ENCODE peak calls at places on chromosome 15, in five cellular contexts. One of them, this sample, is unnamed.

GRCh38 chr15:39583586-39584265 is 2.8 kb downstream of the THBS1 start:
- DNase-seq in neuronal stem cell: no peak
- DNase-seq in H9: peak
- DNase-seq in H1: no peak
- DNase-seq in mesenchymal stem cell: peak
- DNase-seq in this sample: no peak

GRCh38 chr15:100372695-100373036 is 30.9 kb upstream of the ADAMTS17 start:
- DNase-seq in H9: no peak
- DNase-seq in mesenchymal stem cell: no peak
- DNase-seq in neuronal stem cell: no peak
- DNase-seq in H1: no peak
- DNase-seq in this sample: no peak

GRCh38 chr15:64746356-64746755 is 29.0 kb downstream of the RBPMS2 start:
- DNase-seq in H1: no peak
- DNase-seq in mesenchymal stem cell: no peak
- DNase-seq in H9: no peak
- DNase-seq in neuronal stem cell: no peak
- DNase-seq in this sample: no peak

GRCh38 chr15:88035381-88035780 is 221.2 kb downstream of the NTRK3 start:
- DNase-seq in neuronal stem cell: no peak
- DNase-seq in H1: no peak
- DNase-seq in mesenchymal stem cell: no peak
- DNase-seq in H9: no peak
- DNase-seq in this sample: no peak

GRCh38 chr15:91950631-91951384 is 97.3 kb downstream of the SLCO3A1 start:
- DNase-seq in mesenchymal stem cell: peak
- DNase-seq in H1: no peak
- DNase-seq in H9: no peak
- DNase-seq in neuronal stem cell: no peak
- DNase-seq in this sample: no peak

GRCh38 chr15:37098468-37099320 is 1.7 kb downstream of the MEIS2 start:
- DNase-seq in H9: peak
- DNase-seq in neuronal stem cell: peak
- DNase-seq in mesenchymal stem cell: peak
- DNase-seq in H1: no peak
- DNase-seq in this sample: peak

GRCh38 chr15:99956820-99957641 is 223.8 kb upstream of the LYSMD4 start:
- DNase-seq in H9: no peak
- DNase-seq in neuronal stem cell: no peak
- DNase-seq in mesenchymal stem cell: no peak
- DNase-seq in H1: peak
- DNase-seq in this sample: no peak

GRCh38 chr15:84400820-84401219 is 165.2 kb downstream of the GOLGA6L4 start:
- DNase-seq in mesenchymal stem cell: no peak
- DNase-seq in neuronal stem cell: no peak
- DNase-seq in H9: peak
- DNase-seq in H1: peak
- DNase-seq in this sample: no peak

GRCh38 chr15:95864467-95864886 is 466.0 kb upstream of the NR2F2 start:
- DNase-seq in neuronal stem cell: no peak
- DNase-seq in H1: no peak
- DNase-seq in H9: no peak
- DNase-seq in mesenchymal stem cell: peak
- DNase-seq in this sample: peak

GRCh38 chr15:88243895-88244787 is 12.4 kb downstream of the NTRK3 start:
- DNase-seq in mesenchymal stem cell: peak
- DNase-seq in H1: peak
- DNase-seq in H9: peak
- DNase-seq in neuronal stem cell: peak
- DNase-seq in this sample: no peak

GRCh38 chr15:84937144-84937543 is 44.5 kb upstream of the PDE8A start:
- DNase-seq in neuronal stem cell: no peak
- DNase-seq in H9: no peak
- DNase-seq in H1: no peak
- DNase-seq in mesenchymal stem cell: no peak
- DNase-seq in this sample: peak

GRCh38 chr15:82139823-82140268 is 94.0 kb upstream of the MEX3B start:
- DNase-seq in mesenchymal stem cell: peak
- DNase-seq in H1: no peak
- DNase-seq in neuronal stem cell: peak
- DNase-seq in H9: no peak
- DNase-seq in this sample: peak

GRCh38 chr15:81783586-81783985 is 262.2 kb downstream of the MEX3B start:
- DNase-seq in mesenchymal stem cell: no peak
- DNase-seq in neuronal stem cell: no peak
- DNase-seq in H9: no peak
- DNase-seq in H1: no peak
- DNase-seq in this sample: peak

GRCh38 chr15:69277316-69277715 is 21.4 kb upstream of the PAQR5 start:
- DNase-seq in mesenchymal stem cell: no peak
- DNase-seq in neuronal stem cell: no peak
- DNase-seq in H1: peak
- DNase-seq in H9: no peak
- DNase-seq in this sample: no peak

GRCh38 chr15:70854669-70854976 is 666 bp upstream of the LARP6 start:
- DNase-seq in mesenchymal stem cell: peak
- DNase-seq in H1: no peak
- DNase-seq in H9: no peak
- DNase-seq in neuronal stem cell: peak
- DNase-seq in this sample: no peak

GRCh38 chr15:70853855-70854668 is at the start of gene LARP6:
- DNase-seq in mesenchymal stem cell: peak
- DNase-seq in H9: peak
- DNase-seq in H1: peak
- DNase-seq in neuronal stem cell: peak
- DNase-seq in this sample: no peak

GRCh38 chr15:70852501-70853269 is 1.3 kb downstream of the LARP6 start:
- DNase-seq in neuronal stem cell: no peak
- DNase-seq in H9: no peak
- DNase-seq in H1: no peak
- DNase-seq in mesenchymal stem cell: peak
- DNase-seq in this sample: no peak

GRCh38 chr15:70853270-70853854 is 595 bp downstream of the LARP6 start:
- DNase-seq in H1: peak
- DNase-seq in neuronal stem cell: peak
- DNase-seq in H9: peak
- DNase-seq in mesenchymal stem cell: peak
- DNase-seq in this sample: peak

GRCh38 chr15:70851889-70852288 is 2.1 kb downstream of the LARP6 start:
- DNase-seq in neuronal stem cell: no peak
- DNase-seq in H9: no peak
- DNase-seq in H1: no peak
- DNase-seq in mesenchymal stem cell: no peak
- DNase-seq in this sample: no peak
- H2BK5ac ChIP-seq in neuronal stem cell: no peak
- H2BK5ac ChIP-seq in H9: no peak
- H2BK5ac ChIP-seq in H1: no peak
- H2BK5ac ChIP-seq in mesenchymal stem cell: no peak
- H2BK5ac ChIP-seq in this sample: no peak

GRCh38 chr15:62771234-62771633 is 271.3 kb upstream of the TPM1 start:
- DNase-seq in H1: no peak
- DNase-seq in neuronal stem cell: no peak
- DNase-seq in mesenchymal stem cell: no peak
- DNase-seq in H9: no peak
- DNase-seq in this sample: no peak
- H2BK120ac ChIP-seq in H1: no peak
- H2BK120ac ChIP-seq in neuronal stem cell: no peak
- H2BK120ac ChIP-seq in mesenchymal stem cell: no peak
- H2BK120ac ChIP-seq in H9: no peak
- H2BK120ac ChIP-seq in this sample: peak

GRCh38 chr15:52857937-52858336 is 67.8 kb upstream of the ONECUT1 start:
- DNase-seq in mesenchymal stem cell: no peak
- DNase-seq in H1: no peak
- DNase-seq in H9: no peak
- DNase-seq in neuronal stem cell: peak
- DNase-seq in this sample: peak
- H2BK12ac ChIP-seq in mesenchymal stem cell: no peak
- H2BK12ac ChIP-seq in H1: peak
- H2BK12ac ChIP-seq in H9: no peak
- H2BK12ac ChIP-seq in neuronal stem cell: no peak
- H2BK12ac ChIP-seq in this sample: no peak

GRCh38 chr15:41283653-41284424 is 48.6 kb downstream of the OIP5 start:
- DNase-seq in mesenchymal stem cell: peak
- DNase-seq in H9: peak
- DNase-seq in H1: peak
- DNase-seq in neuronal stem cell: peak
- DNase-seq in this sample: peak
- H2BK5ac ChIP-seq in mesenchymal stem cell: peak
- H2BK5ac ChIP-seq in H9: peak
- H2BK5ac ChIP-seq in H1: peak
- H2BK5ac ChIP-seq in neuronal stem cell: peak
- H2BK5ac ChIP-seq in this sample: peak

GRCh38 chr15:32987067-32987466 is 207.4 kb downstream of the FMN1 start:
- DNase-seq in H1: no peak
- DNase-seq in H9: no peak
- DNase-seq in mesenchymal stem cell: no peak
- DNase-seq in neuronal stem cell: no peak
- DNase-seq in this sample: no peak
- H2BK120ac ChIP-seq in H1: no peak
- H2BK120ac ChIP-seq in H9: no peak
- H2BK120ac ChIP-seq in mesenchymal stem cell: no peak
- H2BK120ac ChIP-seq in neuronal stem cell: no peak
- H2BK120ac ChIP-seq in this sample: no peak

DNA sequence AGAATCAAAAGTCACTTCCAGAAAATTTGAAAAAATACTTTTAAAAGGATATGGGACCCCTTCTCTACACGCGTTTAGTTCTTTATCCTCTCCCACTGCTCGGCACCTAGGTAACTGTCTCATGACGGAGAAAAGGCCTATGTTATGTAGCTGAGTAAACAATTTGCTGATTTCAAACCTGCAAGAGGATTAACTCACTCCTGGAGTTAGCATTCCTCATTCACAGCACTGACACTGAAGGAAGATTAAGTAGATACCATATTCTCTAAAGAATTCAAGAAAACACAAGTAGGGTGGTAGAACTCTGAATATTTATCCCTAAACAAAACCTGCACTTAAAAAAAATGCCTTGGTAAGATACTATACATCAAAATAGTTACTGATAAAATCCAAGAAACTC is 30.3 kb upstream of the PYGO1 start:
- DNase-seq in H9: no peak
- DNase-seq in H1: no peak
- DNase-seq in neuronal stem cell: no peak
- DNase-seq in mesenchymal stem cell: no peak
- DNase-seq in this sample: no peak
- H2BK12ac ChIP-seq in H9: no peak
- H2BK12ac ChIP-seq in H1: no peak
- H2BK12ac ChIP-seq in neuronal stem cell: no peak
- H2BK12ac ChIP-seq in mesenchymal stem cell: no peak
- H2BK12ac ChIP-seq in this sample: no peak

DNA sequence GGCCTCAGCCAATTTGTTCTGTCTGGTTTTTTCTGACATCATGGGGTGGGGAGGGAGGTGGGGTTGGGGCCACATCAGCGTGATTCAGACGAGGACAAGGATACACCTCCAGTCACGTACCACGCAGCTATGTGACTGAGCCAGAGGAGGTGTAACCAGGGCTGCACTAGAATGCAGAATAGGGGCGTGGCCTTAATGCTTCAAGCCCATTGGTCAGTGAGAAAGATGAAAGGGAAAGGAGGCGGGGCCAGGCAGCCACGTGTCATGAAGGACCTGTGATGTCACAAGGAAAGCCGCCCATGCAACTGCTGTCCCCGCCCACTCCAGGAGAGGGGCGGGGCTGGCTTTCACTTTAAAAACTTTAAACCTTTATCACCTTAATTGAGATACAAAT is at the start of gene GOLGA6L2:
- DNase-seq in H9: no peak
- DNase-seq in H1: no peak
- DNase-seq in neuronal stem cell: no peak
- DNase-seq in mesenchymal stem cell: no peak
- DNase-seq in this sample: no peak
- H2BK5ac ChIP-seq in H9: no peak
- H2BK5ac ChIP-seq in H1: no peak
- H2BK5ac ChIP-seq in neuronal stem cell: no peak
- H2BK5ac ChIP-seq in mesenchymal stem cell: no peak
- H2BK5ac ChIP-seq in this sample: no peak

GRCh38 chr15:67907175-67907723 is 67.4 kb upstream of the RNU6-1 start:
- DNase-seq in mesenchymal stem cell: no peak
- DNase-seq in neuronal stem cell: no peak
- DNase-seq in H9: no peak
- DNase-seq in H1: no peak
- DNase-seq in this sample: peak
- H2BK120ac ChIP-seq in mesenchymal stem cell: no peak
- H2BK120ac ChIP-seq in neuronal stem cell: no peak
- H2BK120ac ChIP-seq in H9: no peak
- H2BK120ac ChIP-seq in H1: no peak
- H2BK120ac ChIP-seq in this sample: no peak

GRCh38 chr15:32869814-32870213 is 152.0 kb downstream of the GREM1 start:
- DNase-seq in neuronal stem cell: no peak
- DNase-seq in H9: no peak
- DNase-seq in mesenchymal stem cell: no peak
- DNase-seq in H1: no peak
- DNase-seq in this sample: no peak
- H2BK12ac ChIP-seq in neuronal stem cell: no peak
- H2BK12ac ChIP-seq in H9: no peak
- H2BK12ac ChIP-seq in mesenchymal stem cell: peak
- H2BK12ac ChIP-seq in H1: no peak
- H2BK12ac ChIP-seq in this sample: no peak

This sample was measured in trophoblast cell.